ENCODE peak calls at places on chromosomes 13 and 19, in seven cellular contexts. One of them, this sample, is unnamed.
A peak's percentile ranks its signal among the peaks of the same experiment; 100 is the strongest.

GRCh38 chr13:93745884-93746283 is 519.3 kb downstream of the GPC6 start:
- DNase-seq in globus pallidus: no peak
- DNase-seq in mucosa of descending colon: no peak
- DNase-seq in RCC 7860: no peak
- DNase-seq in T-helper 22 cell: no peak
- DNase-seq in stimulated activated CD4-positive, alpha-beta T cell treated with anti-CD3 and anti-CD28 coated beads, Interleukin-12 subunit alpha, Interleukin-12 subunit beta, amount 100 ng/mL, for 48 hours: no peak
- DNase-seq in naive thymus-derived CD8-positive, alpha-beta T cell: no peak
- DNase-seq in this sample: no peak

GRCh38 chr13:70391678-70392077 is 283.4 kb upstream of the KLHL1 start:
- DNase-seq in RCC 7860: no peak
- DNase-seq in stimulated activated CD4-positive, alpha-beta T cell treated with anti-CD3 and anti-CD28 coated beads, Interleukin-12 subunit alpha, Interleukin-12 subunit beta, amount 100 ng/mL, for 48 hours: no peak
- DNase-seq in T-helper 22 cell: no peak
- DNase-seq in globus pallidus: no peak
- DNase-seq in mucosa of descending colon: peak; percentile 24
- DNase-seq in naive thymus-derived CD8-positive, alpha-beta T cell: no peak
- DNase-seq in this sample: no peak

GRCh38 chr13:112764028-112764427 is 74.2 kb downstream of the ATP11A start:
- DNase-seq in mucosa of descending colon: no peak
- DNase-seq in globus pallidus: no peak
- DNase-seq in naive thymus-derived CD8-positive, alpha-beta T cell: no peak
- DNase-seq in RCC 7860: no peak
- DNase-seq in T-helper 22 cell: no peak
- DNase-seq in stimulated activated CD4-positive, alpha-beta T cell treated with anti-CD3 and anti-CD28 coated beads, Interleukin-12 subunit alpha, Interleukin-12 subunit beta, amount 100 ng/mL, for 48 hours: no peak
- DNase-seq in this sample: no peak

GRCh38 chr13:35524192-35524591 is 47.7 kb upstream of the MAB21L1 start:
- DNase-seq in globus pallidus: no peak
- DNase-seq in T-helper 22 cell: no peak
- DNase-seq in mucosa of descending colon: no peak
- DNase-seq in RCC 7860: no peak
- DNase-seq in stimulated activated CD4-positive, alpha-beta T cell treated with anti-CD3 and anti-CD28 coated beads, Interleukin-12 subunit alpha, Interleukin-12 subunit beta, amount 100 ng/mL, for 48 hours: no peak
- DNase-seq in naive thymus-derived CD8-positive, alpha-beta T cell: no peak
- DNase-seq in this sample: no peak

GRCh38 chr13:103471896-103472295 is 405.7 kb upstream of the SLC10A2 start:
- DNase-seq in RCC 7860: no peak
- DNase-seq in globus pallidus: no peak
- DNase-seq in mucosa of descending colon: no peak
- DNase-seq in stimulated activated CD4-positive, alpha-beta T cell treated with anti-CD3 and anti-CD28 coated beads, Interleukin-12 subunit alpha, Interleukin-12 subunit beta, amount 100 ng/mL, for 48 hours: no peak
- DNase-seq in naive thymus-derived CD8-positive, alpha-beta T cell: no peak
- DNase-seq in T-helper 22 cell: no peak
- DNase-seq in this sample: no peak

GRCh38 chr13:53499551-53499950 is 470.9 kb downstream of the OLFM4 start:
- DNase-seq in naive thymus-derived CD8-positive, alpha-beta T cell: no peak
- DNase-seq in T-helper 22 cell: no peak
- DNase-seq in mucosa of descending colon: no peak
- DNase-seq in stimulated activated CD4-positive, alpha-beta T cell treated with anti-CD3 and anti-CD28 coated beads, Interleukin-12 subunit alpha, Interleukin-12 subunit beta, amount 100 ng/mL, for 48 hours: no peak
- DNase-seq in RCC 7860: no peak
- DNase-seq in globus pallidus: no peak
- DNase-seq in this sample: no peak

GRCh38 chr19:10295305-10295846 is 5.6 kb downstream of the ICAM5 start:
- DNase-seq in stimulated activated CD4-positive, alpha-beta T cell treated with anti-CD3 and anti-CD28 coated beads, Interleukin-12 subunit alpha, Interleukin-12 subunit beta, amount 100 ng/mL, for 48 hours: no peak
- DNase-seq in naive thymus-derived CD8-positive, alpha-beta T cell: peak; percentile 49
- DNase-seq in mucosa of descending colon: peak; percentile 86
- DNase-seq in globus pallidus: no peak
- DNase-seq in T-helper 22 cell: peak; percentile 60
- DNase-seq in RCC 7860: no peak
- DNase-seq in this sample: no peak

GRCh38 chr19:30696514-30696913 is 324.3 kb downstream of the ZNF536 start:
- DNase-seq in stimulated activated CD4-positive, alpha-beta T cell treated with anti-CD3 and anti-CD28 coated beads, Interleukin-12 subunit alpha, Interleukin-12 subunit beta, amount 100 ng/mL, for 48 hours: no peak
- DNase-seq in naive thymus-derived CD8-positive, alpha-beta T cell: no peak
- DNase-seq in T-helper 22 cell: no peak
- DNase-seq in mucosa of descending colon: no peak
- DNase-seq in RCC 7860: no peak
- DNase-seq in globus pallidus: no peak
- DNase-seq in this sample: no peak

GRCh38 chr13:91284335-91284734 is 63.2 kb upstream of the MIR17HG start:
- DNase-seq in stimulated activated CD4-positive, alpha-beta T cell treated with anti-CD3 and anti-CD28 coated beads, Interleukin-12 subunit alpha, Interleukin-12 subunit beta, amount 100 ng/mL, for 48 hours: no peak
- DNase-seq in mucosa of descending colon: no peak
- DNase-seq in RCC 7860: no peak
- DNase-seq in T-helper 22 cell: no peak
- DNase-seq in naive thymus-derived CD8-positive, alpha-beta T cell: no peak
- DNase-seq in globus pallidus: no peak
- DNase-seq in this sample: no peak

GRCh38 chr13:103282571-103283450 is 216.6 kb upstream of the SLC10A2 start:
- DNase-seq in T-helper 22 cell: no peak
- DNase-seq in RCC 7860: peak; percentile 79
- DNase-seq in stimulated activated CD4-positive, alpha-beta T cell treated with anti-CD3 and anti-CD28 coated beads, Interleukin-12 subunit alpha, Interleukin-12 subunit beta, amount 100 ng/mL, for 48 hours: no peak
- DNase-seq in globus pallidus: no peak
- DNase-seq in naive thymus-derived CD8-positive, alpha-beta T cell: no peak
- DNase-seq in mucosa of descending colon: no peak
- DNase-seq in this sample: no peak

GRCh38 chr19:41753159-41753558 is 2.2 kb upstream of the CEACAM6 start:
- DNase-seq in T-helper 22 cell: peak; percentile 27
- DNase-seq in RCC 7860: no peak
- DNase-seq in stimulated activated CD4-positive, alpha-beta T cell treated with anti-CD3 and anti-CD28 coated beads, Interleukin-12 subunit alpha, Interleukin-12 subunit beta, amount 100 ng/mL, for 48 hours: peak; percentile 53
- DNase-seq in globus pallidus: peak; percentile 8
- DNase-seq in mucosa of descending colon: peak; percentile 82
- DNase-seq in naive thymus-derived CD8-positive, alpha-beta T cell: peak; percentile 53
- DNase-seq in this sample: peak; percentile 34